ENCODE peak calls at places on chromosomes 11 and 22, in four cellular contexts. E is stimulated activated CD4-positive, alpha-beta T cell treated with anti-CD3 and anti-CD28 coated beads, Interleukin-4, amount 100 ng/mL, for 1 hour; T is renal cortical epithelial cell; X is fibroblast of villous mesenchyme. R is an unnamed sample.

GRCh38 chr11:44559207-44559943 is 6.1 kb upstream of the CD82 start:
- DNase-seq in E (no peak), T (no peak), X (no peak), R (no peak)

GRCh38 chr11:134359646-134360045 is 27.9 kb downstream of the GLB1L2 start:
- DNase-seq in E (no peak), T (no peak), X (no peak), R (no peak)

GRCh38 chr11:72321381-72321996 is 77.5 kb upstream of the PHOX2A start:
- DNase-seq in E (no peak), T (peak), X (peak), R (peak)

GRCh38 chr11:129729823-129730222 is 85.8 kb upstream of the TMEM45B start:
- DNase-seq in E (no peak), T (no peak), X (no peak), R (no peak)

GRCh38 chr11:130904380-130904779 is 11.9 kb downstream of the SNX19 start:
- DNase-seq in E (no peak), T (peak), X (peak), R (no peak)

GRCh38 chr11:64226507-64227051 is 505 bp downstream of the NUDT22 start:
- DNase-seq in E (peak), T (no peak), X (no peak), R (no peak)

GRCh38 chr22:31625661-31626426 is 36.2 kb downstream of the PISD start:
- DNase-seq in E (no peak), T (no peak), X (peak), R (no peak)

GRCh38 chr11:128845334-128845780 is 21.7 kb downstream of the KCNJ1 start:
- DNase-seq in E (no peak), T (no peak), X (no peak), R (no peak)

GRCh38 chr22:41600976-41601375 is 11.3 kb upstream of the PMM1 start:
- DNase-seq in E (no peak), T (no peak), X (no peak), R (no peak)

GRCh38 chr11:21654091-21654490 is 538.8 kb upstream of the ANO5 start:
- DNase-seq in E (no peak), T (no peak), X (no peak), R (no peak)

GRCh38 chr22:20803696-20804324 is 29.9 kb downstream of the SERPIND1 start:
- DNase-seq in E (peak), T (peak), X (peak), R (no peak)

GRCh38 chr11:25423436-25424184 is 908.3 kb upstream of the ANO3 start:
- DNase-seq in E (no peak), T (no peak), X (peak), R (peak)